ENCODE peak calls at places on chromosomes 3 and 15, in five cellular contexts. W is H9, A is neuronal stem cell, C is esophagus squamous epithelium, L is HCT116. R is an unnamed sample. For H3K27me3 and H3K4me1, the result is how much of the 10 kb centered on the place peaks cover.

GRCh38 chr3:33391255-33391995 is 48.8 kb downstream of the UBP1 start:
- DNase-seq in C (no peak), L (no peak), A (no peak), W (no peak), R (peak)

GRCh38 chr3:72914383-72914782 is 26.5 kb downstream of the GXYLT2 start:
- DNase-seq in L (no peak), A (no peak), W (no peak), C (no peak), R (no peak)

GRCh38 chr3:136255672-136256406 is 5.7 kb downstream of the PCCB start:
- DNase-seq in W (no peak), C (no peak), L (no peak), A (no peak), R (no peak)

GRCh38 chr3:56761887-56762605 is 39.7 kb downstream of the ARHGEF3 start:
- DNase-seq in L (no peak), W (no peak), C (no peak), A (no peak), R (no peak)

GRCh38 chr15:47551079-47551478 is 166.2 kb upstream of the SEMA6D start:
- DNase-seq in A (peak), W (peak), L (no peak), C (no peak), R (no peak)

GRCh38 chr3:105199217-105199616 is 167.5 kb upstream of the ALCAM start:
- DNase-seq in A (no peak), C (no peak), L (no peak), W (no peak), R (no peak)

GRCh38 chr3:176155012-176155411 is 1042.3 kb downstream of the TBL1XR1 start:
- DNase-seq in L (no peak), A (no peak), C (no peak), W (no peak), R (no peak)

GRCh38 chr3:134959516-134959915 is 164.5 kb downstream of the EPHB1 start:
- DNase-seq in L (no peak), W (no peak), C (no peak), A (no peak), R (no peak)

GRCh38 chr15:84955089-84955848 is 26.4 kb upstream of the PDE8A start:
- DNase-seq in W (peak), C (no peak), L (peak), A (peak), R (peak)

GRCh38 chr15:63436872-63437375 is 55.3 kb upstream of the CA12 start:
- DNase-seq in C (no peak), L (no peak), A (peak), W (no peak), R (peak)

GRCh38 chr15:48536681-48537091 is 108.8 kb downstream of the FBN1 start:
- DNase-seq in C (no peak), L (no peak), A (no peak), W (no peak), R (no peak)

GRCh38 chr3:152922554-152922953 is 87.6 kb downstream of the P2RY1 start:
- DNase-seq in C (no peak), L (no peak), W (no peak), A (no peak), R (no peak)

GRCh38 chr3:196778755-196779154 is 39.1 kb downstream of the PAK2 start:
- DNase-seq in L (no peak), A (no peak), W (no peak), C (no peak), R (no peak)

GRCh38 chr15:98853161-98853560 is 154.4 kb downstream of the PGPEP1L start:
- DNase-seq in C (peak), L (peak), A (peak), W (peak), R (peak)

GRCh38 chr15:70111203-70112017 is 13.7 kb upstream of the TLE3 start:
- DNase-seq in A (peak), C (no peak), W (peak), L (peak), R (peak)

GRCh38 chr3:159620281-159620680 is 368.4 kb upstream of the IL12A start:
- DNase-seq in C (no peak), L (no peak), A (no peak), W (no peak), R (no peak)

GRCh38 chr3:175956964-175957363 is 1097.8 kb downstream of the NAALADL2 start:
- DNase-seq in C (no peak), W (no peak), L (no peak), A (no peak), R (no peak)

GRCh38 chr3:3553236-3553635 is 246.0 kb upstream of the LRRN1 start:
- DNase-seq in L (no peak), W (no peak), C (no peak), A (no peak), R (no peak)

GRCh38 chr3:61589856-61590255 is 28.5 kb downstream of the PTPRG start:
- DNase-seq in W (no peak), C (no peak), L (no peak), A (no peak), R (no peak)

GRCh38 chr3:72571638-72572114 is 276.6 kb downstream of the SHQ1 start:
- DNase-seq in L (no peak), C (no peak), A (no peak), W (no peak), R (no peak)

GRCh38 chr3:28840976-28841376 is 439.9 kb upstream of the RBMS3 start:
- DNase-seq in A (no peak), C (no peak), W (no peak), L (no peak), R (no peak)

GRCh38 chr3:59425942-59426341 is 376.1 kb upstream of the CFAP20DC start:
- DNase-seq in L (no peak), W (no peak), C (no peak), A (no peak), R (no peak)

GRCh38 chr3:187798531-187799520 is 53.6 kb upstream of the BCL6 start:
- DNase-seq in A (no peak), W (no peak), L (no peak), C (no peak), R (no peak)

GRCh38 chr3:17850448-17850847 is 108.0 kb upstream of the TBC1D5 start:
- DNase-seq in C (no peak), A (no peak), W (no peak), L (no peak), R (no peak)

GRCh38 chr15:48373855-48374421 is 42.7 kb downstream of the DUT start:
- DNase-seq in C (no peak), W (no peak), L (no peak), A (no peak), R (peak)

GRCh38 chr15:63405683-63406456 is 24.2 kb upstream of the CA12 start:
- DNase-seq in C (no peak), L (no peak), A (no peak), W (no peak), R (no peak)

GRCh38 chr3:194688207-194688711 is 2.6 kb downstream of the FAM43A start:
- DNase-seq in W (peak), L (no peak), A (peak), C (no peak), R (peak)

GRCh38 chr15:91852741-91853500 is 587 bp upstream of the SLCO3A1 start:
- DNase-seq in C (peak), A (peak), W (peak), L (no peak), R (peak)

GRCh38 chr15:96411056-96412031 is 80.8 kb downstream of the NR2F2 start:
- DNase-seq in W (no peak), A (no peak), C (no peak), L (no peak), R (no peak)
- H3K27me3 ChIP-seq in W (half or more), A (under half), C (half or more), L (under half), R (under half)

GRCh38 chr15:72685925-72686794 is at the start of the genes BBS4 and HIGD2B:
- DNase-seq in W (peak), L (peak), A (peak), C (no peak), R (peak)
- H3K27ac ChIP-seq in W (peak), L (peak), A (peak), C (peak), R (peak)

DNA sequence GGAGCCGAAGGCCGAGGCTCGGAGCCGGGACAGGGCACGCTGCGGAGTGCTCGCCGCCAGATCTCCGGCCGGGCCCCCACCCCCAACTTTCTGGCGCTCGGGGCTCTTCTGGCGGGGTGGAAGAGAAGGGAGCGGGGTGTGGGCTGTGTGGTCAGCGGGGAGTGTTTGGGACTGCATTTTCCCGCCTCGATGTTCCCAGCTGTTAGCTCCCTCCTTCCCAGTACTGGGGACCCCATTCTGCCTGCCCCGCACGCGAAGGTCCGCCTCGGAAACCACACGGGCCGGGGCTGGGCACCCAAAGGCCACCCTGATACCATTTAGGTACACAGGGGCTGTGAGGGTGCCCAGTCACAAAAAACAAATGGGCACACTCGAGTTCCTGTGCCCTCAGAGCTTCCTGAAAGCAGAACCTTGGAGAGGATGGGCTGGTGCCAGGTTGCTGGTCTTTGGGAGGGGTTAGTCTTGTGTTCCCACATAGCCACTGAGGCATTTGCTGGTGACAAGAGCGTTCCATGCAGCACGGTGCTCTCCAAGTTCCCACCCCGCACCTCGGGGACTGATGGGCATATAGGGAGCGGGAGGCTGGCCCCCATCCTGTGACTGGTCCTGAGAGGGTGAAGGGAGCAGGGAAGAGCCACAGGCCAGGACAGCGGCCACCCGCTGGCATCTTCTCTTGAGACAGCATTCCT is 621 bp downstream of the TYRO3 start:
- DNase-seq in A (peak), W (peak), C (no peak), L (no peak), R (peak)
- H3K4me1 ChIP-seq in A (half or more), W (under half), C (under half), L (under half), R (under half)

GRCh38 chr3:124144035-124144814 is 152.3 kb upstream of the ROPN1 start:
- DNase-seq in L (no peak), W (no peak), A (no peak), C (no peak), R (no peak)
- H3K27me3 ChIP-seq in L (half or more), W (under half), A (under half), C (under half), R (under half)

DNA sequence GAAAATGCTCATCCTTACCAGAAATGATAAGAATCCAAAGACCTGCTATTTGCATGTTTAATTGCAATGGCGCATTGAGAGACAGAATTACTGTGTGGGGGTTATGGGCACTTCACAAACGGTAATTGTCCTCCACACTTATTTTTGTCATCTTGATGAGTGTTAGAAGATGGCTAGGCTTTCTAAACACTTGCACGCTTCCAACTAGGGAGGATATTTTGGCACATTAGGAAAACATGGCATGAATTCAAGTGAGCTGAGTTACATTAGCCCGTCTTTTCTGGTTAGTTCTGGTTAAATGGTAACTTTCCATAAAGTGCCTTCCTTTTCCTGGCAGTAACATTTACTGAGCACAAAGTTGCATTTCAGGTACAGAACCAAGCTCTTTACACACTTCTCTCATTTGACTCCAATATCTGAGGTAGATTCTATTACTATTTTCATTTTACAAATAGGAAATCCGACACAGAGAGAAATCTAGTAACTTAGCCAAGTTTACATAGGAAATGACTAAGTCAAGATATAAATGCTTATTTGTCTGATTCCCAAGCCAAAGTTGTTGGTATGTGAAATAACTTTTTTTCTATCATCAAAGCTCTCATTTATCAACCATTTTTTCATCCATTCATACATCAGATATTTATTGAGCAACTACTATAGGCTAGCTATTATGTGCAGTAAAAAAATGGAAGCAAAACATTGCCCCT is 89.4 kb upstream of the MITF start:
- DNase-seq in C (no peak), W (no peak), L (no peak), A (no peak), R (no peak)
- H3K27ac ChIP-seq in C (no peak), W (no peak), L (no peak), A (no peak), R (peak)

GRCh38 chr3:182621435-182622240 is 171.7 kb upstream of the ATP11B start:
- DNase-seq in L (no peak), A (no peak), C (no peak), W (no peak), R (no peak)

GRCh38 chr3:182617511-182617910 is 175.8 kb upstream of the ATP11B start:
- DNase-seq in C (no peak), L (no peak), W (no peak), A (no peak), R (no peak)

GRCh38 chr3:182618981-182619591 is 174.2 kb upstream of the ATP11B start:
- DNase-seq in W (no peak), L (peak), A (no peak), C (no peak), R (no peak)

GRCh38 chr3:182620715-182621434 is 172.4 kb upstream of the ATP11B start:
- DNase-seq in W (no peak), A (no peak), L (no peak), C (no peak), R (no peak)

DNA sequence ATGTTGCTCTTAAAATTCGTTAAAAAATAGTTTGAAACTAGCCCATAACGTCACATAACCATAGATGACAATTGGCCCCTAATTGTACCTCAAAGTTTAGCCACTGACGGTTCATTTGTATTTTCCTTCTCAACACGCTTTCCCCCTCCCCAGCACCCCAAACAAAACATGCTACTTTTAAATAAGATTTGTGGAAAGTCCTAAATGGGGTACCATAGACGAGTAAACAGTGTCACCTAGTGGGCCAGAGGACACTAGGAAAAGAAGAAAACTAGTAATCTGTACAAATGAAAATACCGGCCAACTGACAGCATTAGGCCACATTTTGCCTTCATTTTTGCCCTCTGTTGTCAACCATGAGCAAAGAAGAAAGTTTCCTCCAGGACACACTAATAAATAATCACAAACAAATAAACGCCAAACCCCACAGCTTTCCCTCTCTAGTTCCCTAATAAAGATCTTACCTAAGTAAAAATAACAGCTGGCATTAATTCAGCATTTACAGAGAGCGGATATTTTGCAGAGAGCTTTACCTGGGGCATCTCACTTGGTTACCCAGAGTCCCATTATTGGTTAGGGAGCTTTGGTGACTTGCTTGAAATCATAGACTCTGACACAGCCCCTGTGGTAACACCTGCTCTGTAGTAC is 175.1 kb upstream of the ATP11B start:
- DNase-seq in L (no peak), W (no peak), C (no peak), A (peak), R (no peak)
- H3K4me1 ChIP-seq in L (under half), W (under half), C (under half), A (under half), R (under half)

GRCh38 chr3:189076459-189076858 is 95.3 kb upstream of the TPRG1 start:
- DNase-seq in W (no peak), L (no peak), A (no peak), C (no peak), R (no peak)

GRCh38 chr3:189071452-189071851 is 100.3 kb upstream of the TPRG1 start:
- DNase-seq in A (no peak), W (no peak), C (no peak), L (no peak), R (no peak)

GRCh38 chr3:189070965-189071364 is 100.8 kb upstream of the TPRG1 start:
- DNase-seq in A (no peak), W (no peak), C (no peak), L (no peak), R (no peak)
- H3K27me3 ChIP-seq in A (under half), W (under half), C (under half), L (under half), R (under half)

DNA sequence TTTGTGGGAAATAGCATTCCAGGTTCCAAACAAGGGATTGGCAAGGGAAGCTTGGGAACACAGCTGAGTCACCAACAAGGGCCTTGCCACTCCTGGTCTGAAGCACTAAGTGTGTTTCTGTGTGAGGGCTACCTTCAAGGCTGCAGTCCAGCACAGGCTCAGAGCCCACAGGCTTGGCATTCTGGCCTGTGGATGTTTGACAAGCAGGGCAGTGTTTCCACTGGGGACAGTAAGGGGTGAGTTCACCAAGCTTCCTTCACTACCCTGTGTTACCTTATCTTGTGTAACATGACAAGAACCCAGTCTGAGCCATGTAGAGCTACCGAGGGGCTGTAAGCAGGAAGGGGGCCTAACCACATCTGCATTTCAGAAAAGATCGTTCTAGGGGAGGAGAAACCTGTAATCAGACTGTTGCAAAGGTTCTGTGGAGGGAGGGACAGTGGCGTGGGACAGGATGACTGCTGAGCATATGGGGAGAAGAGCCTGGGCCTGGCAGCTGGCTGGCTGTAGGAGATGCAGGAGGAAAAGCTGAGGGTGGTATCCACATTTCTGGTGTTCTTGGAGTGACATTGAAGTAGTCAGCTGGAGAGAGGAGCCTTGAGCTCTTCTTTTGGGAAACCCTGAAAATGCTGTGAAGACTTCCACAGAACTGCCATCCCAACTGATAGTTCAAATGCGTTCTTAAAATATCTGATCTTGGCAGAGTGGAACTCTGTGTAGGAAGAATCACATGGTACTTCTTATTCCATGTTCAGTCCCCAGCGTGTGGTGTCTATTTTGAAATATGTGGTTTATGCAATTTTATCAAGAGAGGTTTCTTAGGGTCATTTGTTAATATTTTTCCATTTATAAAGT is 61.3 kb downstream of the CTDSPL start:
- DNase-seq in A (no peak), C (no peak), W (no peak), L (no peak), R (no peak)
- H3K27ac ChIP-seq in A (no peak), C (peak), W (no peak), L (no peak), R (peak)